ENCODE peak calls at places on chromosomes 3 and 15, in seven cellular contexts. I is breast epithelium; V is mesenchymal stem cell; D is CD4-positive, alpha-beta memory T cell; L is keratinocyte; N is endothelial cell of umbilical vein; Y is IMR-90. X is an unnamed sample.

GRCh38 chr3:13290941-13291340 is 129.2 kb downstream of the NUP210 start:
- DNase-seq in V (no peak), I (no peak), D (no peak), L (no peak), Y (no peak), N (no peak), X (no peak)

GRCh38 chr15:72231847-72232461 is 964 bp upstream of the PKM start:
- DNase-seq in V (peak; percentile 86), N (peak; percentile 78), I (no peak), D (peak; percentile 73), L (no peak), Y (peak; percentile 82), X (peak; percentile 70)

GRCh38 chr15:52008698-52009434 is 10.2 kb upstream of the MAPK6 start:
- DNase-seq in V (peak; percentile 26), Y (no peak), D (no peak), L (no peak), N (peak; percentile 66), I (no peak), X (no peak)

GRCh38 chr15:71237456-71238188 is 122.4 kb downstream of the THSD4 start:
- DNase-seq in L (peak; percentile 86), I (no peak), Y (peak; percentile 96), D (no peak), V (peak; percentile 93), N (peak; percentile 84), X (peak; percentile 78)

GRCh38 chr15:69808756-69809155 is 289.0 kb downstream of the TLE3 start:
- DNase-seq in L (no peak), I (no peak), D (no peak), V (peak; percentile 93), Y (peak; percentile 48), N (no peak), X (no peak)

GRCh38 chr15:69906256-69907185 is 191.2 kb downstream of the TLE3 start:
- DNase-seq in L (no peak), V (peak; percentile 71), Y (no peak), I (no peak), D (no peak), N (no peak), X (no peak)

GRCh38 chr3:194592798-194593752 is 40.1 kb downstream of the TMEM44 start:
- DNase-seq in L (peak; percentile 70), D (no peak), I (peak; percentile 79), N (peak; percentile 62), Y (peak; percentile 100), V (peak; percentile 99), X (peak; percentile 94)

GRCh38 chr3:10779293-10779805 is 36.7 kb upstream of the SLC6A11 start:
- DNase-seq in N (no peak), I (no peak), Y (no peak), D (no peak), V (no peak), L (no peak), X (no peak)

GRCh38 chr3:101870138-101870537 is 20.8 kb downstream of the NFKBIZ start:
- DNase-seq in Y (no peak), L (no peak), I (no peak), V (peak; percentile 26), D (no peak), N (no peak), X (no peak)

GRCh38 chr3:70561796-70562195 is 249.4 kb upstream of the MDFIC2 start:
- DNase-seq in N (no peak), D (no peak), Y (no peak), V (no peak), I (no peak), L (no peak), X (no peak)

GRCh38 chr15:28921925-28922711 is 36.3 kb downstream of the APBA2 start:
- DNase-seq in D (no peak), N (no peak), V (no peak), Y (no peak), L (no peak), I (no peak), X (no peak)

GRCh38 chr3:171829841-171830559 is 13.1 kb upstream of the TMEM212 start:
- DNase-seq in I (peak; percentile 61), N (peak; percentile 96), L (no peak), Y (peak; percentile 85), D (no peak), V (peak; percentile 88), X (peak; percentile 81)

GRCh38 chr3:188914556-188914955 is 257.2 kb upstream of the TPRG1 start:
- DNase-seq in D (no peak), Y (peak; percentile 89), L (no peak), I (no peak), V (peak; percentile 89), N (peak; percentile 63), X (peak; percentile 71)

GRCh38 chr15:87080547-87080946 is 1000.9 kb downstream of the AGBL1 start:
- DNase-seq in V (no peak), I (no peak), L (no peak), N (no peak), D (no peak), Y (no peak), X (no peak)

GRCh38 chr3:161208931-161209330 is 12.2 kb upstream of the NMD3 start:
- DNase-seq in Y (no peak), L (no peak), V (no peak), N (no peak), D (no peak), I (no peak), X (no peak)

GRCh38 chr3:189898559-189899153 is 222.0 kb downstream of the P3H2 start:
- DNase-seq in V (peak; percentile 8), Y (no peak), I (no peak), D (no peak), N (no peak), L (no peak), X (no peak)

GRCh38 chr15:52154896-52155865 is 36.0 kb downstream of the GNB5 start:
- DNase-seq in N (no peak), V (no peak), D (no peak), L (no peak), I (no peak), Y (no peak), X (no peak)

GRCh38 chr15:77525907-77526581 is 105.4 kb downstream of the HMG20A start:
- DNase-seq in D (no peak), Y (no peak), I (no peak), V (no peak), L (no peak), N (no peak), X (no peak)

GRCh38 chr15:76345880-76346665 is 9.5 kb downstream of the ISL2 start:
- DNase-seq in V (no peak), Y (no peak), N (no peak), I (no peak), L (no peak), D (no peak), X (no peak)

GRCh38 chr3:157807286-157807685 is 298.9 kb downstream of the SHOX2 start:
- DNase-seq in L (no peak), I (no peak), V (no peak), N (no peak), Y (peak; percentile 33), D (no peak), X (no peak)

GRCh38 chr3:65284971-65285370 is 597.2 kb upstream of the ADAMTS9 start:
- DNase-seq in Y (no peak), L (no peak), N (no peak), I (no peak), D (no peak), V (peak; percentile 56), X (no peak)

GRCh38 chr3:142175478-142175877 is 26.1 kb upstream of the TFDP2 start:
- DNase-seq in V (no peak), N (no peak), I (no peak), L (no peak), Y (no peak), D (no peak), X (no peak)

GRCh38 chr3:142180761-142181362 is 31.5 kb upstream of the TFDP2 start:
- DNase-seq in Y (peak; percentile 34), D (peak; percentile 11), L (no peak), N (peak; percentile 51), V (peak; percentile 48), I (no peak), X (peak; percentile 64)
- H3K36me3 ChIP-seq in Y (peaks cover 16% of the 10 kb centered on the region), D (no peaks in the 10 kb centered on the region), L (peaks cover 5% of the 10 kb centered on the region), N (no peaks in the 10 kb centered on the region), V (peaks cover 77% of the 10 kb centered on the region), I (peaks cover 5% of the 10 kb centered on the region), X (peaks cover 10% of the 10 kb centered on the region)

DNA sequence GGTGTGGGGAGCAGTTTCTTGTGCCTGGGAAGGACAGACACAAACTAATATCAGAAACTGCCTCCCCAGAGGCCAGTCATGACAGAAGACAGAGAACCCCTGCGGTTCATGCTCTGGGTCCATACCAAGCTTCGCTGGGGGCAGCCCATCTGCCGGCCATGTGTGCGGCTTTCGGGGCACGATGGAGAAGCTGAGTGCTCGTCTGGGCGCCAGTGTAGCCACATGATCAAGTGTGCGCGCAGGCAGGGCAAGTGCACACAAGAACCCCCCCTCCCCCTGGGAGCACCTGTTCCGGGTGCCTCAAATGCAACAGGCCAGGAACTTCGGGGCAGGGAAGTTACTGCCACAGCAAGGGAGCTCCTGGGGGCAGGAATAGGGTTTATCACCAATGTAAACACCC is 1.8 kb downstream of the ADAMTS17 start:
- DNase-seq in N (no peak), V (no peak), Y (no peak), L (no peak), D (no peak), I (no peak), X (no peak)
- H3K36me3 ChIP-seq in N (no peaks in the 10 kb centered on the region), V (no peaks in the 10 kb centered on the region), Y (no peaks in the 10 kb centered on the region), L (no peaks in the 10 kb centered on the region), D (no peaks in the 10 kb centered on the region), I (no peaks in the 10 kb centered on the region), X (no peaks in the 10 kb centered on the region)

DNA sequence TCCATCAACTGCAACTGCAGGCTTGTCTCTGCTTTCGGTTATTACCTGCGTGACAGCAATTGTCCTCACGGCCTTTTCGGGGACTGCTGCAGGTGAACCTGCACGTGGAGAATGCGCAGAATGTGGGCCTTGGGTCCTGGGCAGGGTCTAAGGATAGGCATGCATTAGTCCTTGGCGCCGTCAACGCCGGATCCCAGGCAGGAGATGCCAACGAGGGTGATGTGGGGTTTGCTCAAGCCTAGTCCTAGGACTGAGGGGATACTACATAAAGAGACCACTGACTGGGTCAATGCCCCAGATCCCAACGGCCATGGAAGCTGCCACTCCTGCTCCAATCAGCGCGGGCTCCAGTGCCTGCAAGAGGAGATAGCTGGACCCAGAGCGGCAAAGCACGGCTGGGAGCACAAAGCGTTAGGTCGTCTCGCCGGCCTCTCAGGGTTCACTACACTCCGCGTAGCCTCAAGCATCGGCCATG is 448 bp upstream of the RBM15B start:
- DNase-seq in I (no peak), N (no peak), Y (no peak), D (no peak), L (no peak), V (no peak), X (no peak)
- H3K36me3 ChIP-seq in I (no peaks in the 10 kb centered on the region), N (peaks cover 40% of the 10 kb centered on the region), Y (peaks cover 59% of the 10 kb centered on the region), D (peaks cover 39% of the 10 kb centered on the region), L (peaks cover 32% of the 10 kb centered on the region), V (peaks cover 69% of the 10 kb centered on the region), X (peaks cover 56% of the 10 kb centered on the region)

DNA sequence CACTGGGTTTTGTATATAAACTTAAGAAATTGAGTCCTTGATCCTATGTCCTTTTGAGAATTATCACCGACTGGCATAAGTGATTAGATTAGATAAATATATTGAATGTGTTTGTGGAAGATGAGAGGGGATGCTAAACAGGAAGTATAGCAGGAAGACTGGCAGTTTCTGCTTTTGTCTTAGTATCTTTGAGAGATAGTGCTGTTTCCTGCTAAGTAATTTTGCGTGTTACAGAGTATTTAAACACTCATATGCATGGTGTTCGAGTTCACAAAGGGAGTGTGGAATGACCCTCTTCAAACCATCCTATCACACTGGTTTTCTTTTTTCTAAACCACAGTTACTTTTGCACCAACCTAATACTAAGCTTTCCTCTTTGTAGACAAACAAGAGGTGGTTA is 106.0 kb downstream of the KLHL25 start:
- DNase-seq in L (no peak), I (no peak), Y (no peak), V (no peak), N (peak; percentile 35), D (no peak), X (peak; percentile 68)
- H3K36me3 ChIP-seq in L (peaks cover 9% of the 10 kb centered on the region), I (peaks cover under 1% of the 10 kb centered on the region), Y (peaks cover 14% of the 10 kb centered on the region), V (peaks cover 88% of the 10 kb centered on the region), N (peaks cover 6% of the 10 kb centered on the region), D (peaks cover 8% of the 10 kb centered on the region), X (peaks cover 7% of the 10 kb centered on the region)

GRCh38 chr3:196063456-196063855 is 18.4 kb downstream of the TFRC start:
- DNase-seq in V (no peak), I (no peak), L (no peak), Y (peak; percentile 71), D (no peak), N (no peak), X (no peak)
- H3K36me3 ChIP-seq in V (peaks cover 92% of the 10 kb centered on the region), I (peaks cover 19% of the 10 kb centered on the region), L (peaks cover 33% of the 10 kb centered on the region), Y (peaks cover 45% of the 10 kb centered on the region), D (peaks cover 73% of the 10 kb centered on the region), N (peaks cover 5% of the 10 kb centered on the region), X (peaks cover 94% of the 10 kb centered on the region)